ENCODE peak calls at places on chromosomes 16 and 17, in ten cellular contexts. M, K, P, F, Z, X, W, Y, R and Q are unnamed samples.

GRCh38 chr17:4901648-4902344 is 1.1 kb downstream of the CHRNE start:
- DNase-seq in M (no peak), K (no peak), P (no peak), F (no peak), Z (no peak), X (no peak), W (no peak), Y (no peak), R (peak), Q (no peak)

GRCh38 chr16:76268824-76269223 is 8.4 kb upstream of the CNTNAP4 start:
- DNase-seq in M (no peak), K (no peak), P (no peak), F (peak), Z (no peak), X (peak), W (no peak), Y (no peak), R (no peak), Q (no peak)

GRCh38 chr17:8532021-8532420 is 96.3 kb downstream of the NDEL1 start:
- DNase-seq in M (no peak), K (no peak), P (no peak), F (no peak), Z (no peak), X (no peak), W (no peak), Y (peak), R (no peak), Q (peak)

GRCh38 chr16:51392651-51393187 is 241.6 kb upstream of the SALL1 start:
- DNase-seq in M (no peak), K (peak), P (no peak), F (peak), Z (no peak), X (no peak), W (no peak), Y (peak), R (no peak), Q (no peak)

GRCh38 chr16:8832383-8833100 is 34.9 kb downstream of the PMM2 start:
- DNase-seq in M (no peak), K (peak), P (no peak), F (no peak), Z (no peak), X (no peak), W (no peak), Y (no peak), R (no peak), Q (no peak)

GRCh38 chr17:33228548-33228947 is 64.5 kb downstream of the ASIC2 start:
- DNase-seq in M (no peak), K (no peak), P (no peak), F (no peak), Z (no peak), X (no peak), W (no peak), Y (no peak), R (no peak), Q (peak)

GRCh38 chr16:53816211-53816610 is 112.3 kb downstream of the FTO start:
- DNase-seq in M (no peak), K (no peak), P (no peak), F (peak), Z (no peak), X (no peak), W (no peak), Y (peak), R (no peak), Q (no peak)

GRCh38 chr17:38338535-38338934 is 5.2 kb downstream of the GPR179 start:
- DNase-seq in M (no peak), K (no peak), P (no peak), F (no peak), Z (no peak), X (no peak), W (no peak), Y (no peak), R (no peak), Q (no peak)

GRCh38 chr16:81521141-81521626 is 76.6 kb downstream of the CMIP start:
- DNase-seq in M (no peak), K (no peak), P (no peak), F (no peak), Z (no peak), X (peak), W (peak), Y (no peak), R (peak), Q (no peak)

GRCh38 chr17:63675607-63676539 is 24.1 kb downstream of the LIMD2 start:
- DNase-seq in M (peak), K (no peak), P (peak), F (peak), Z (no peak), X (no peak), W (no peak), Y (peak), R (no peak), Q (peak)

GRCh38 chr17:79836952-79837887 is 2.0 kb downstream of the CBX4 start:
- DNase-seq in M (peak), K (peak), P (peak), F (peak), Z (no peak), X (peak), W (peak), Y (peak), R (peak), Q (peak)

GRCh38 chr17:68260051-68260762 is 12.4 kb downstream of the AMZ2 start:
- DNase-seq in M (no peak), K (no peak), P (peak), F (no peak), Z (no peak), X (no peak), W (no peak), Y (no peak), R (no peak), Q (no peak)

GRCh38 chr17:42276609-42277341 is 584 bp upstream of the STAT5B start:
- DNase-seq in M (peak), K (peak), P (peak), F (peak), Z (no peak), X (no peak), W (no peak), Y (peak), R (no peak), Q (no peak)

GRCh38 chr17:11309033-11309432 is 68.0 kb downstream of the SHISA6 start:
- DNase-seq in M (no peak), K (no peak), P (no peak), F (no peak), Z (no peak), X (no peak), W (no peak), Y (no peak), R (no peak), Q (no peak)

GRCh38 chr17:42720996-42721583 is 23.8 kb downstream of the EZH1 start:
- DNase-seq in M (no peak), K (no peak), P (peak), F (peak), Z (no peak), X (peak), W (peak), Y (peak), R (no peak), Q (no peak)

GRCh38 chr17:9080983-9081382 is 59.7 kb downstream of the NTN1 start:
- DNase-seq in M (no peak), K (no peak), P (no peak), F (no peak), Z (no peak), X (no peak), W (no peak), Y (no peak), R (no peak), Q (no peak)

GRCh38 chr16:15972046-15972868 is 22.8 kb downstream of the ABCC1 start:
- DNase-seq in M (no peak), K (no peak), P (no peak), F (no peak), Z (no peak), X (no peak), W (no peak), Y (peak), R (no peak), Q (no peak)

GRCh38 chr17:80485846-80486245 is 9.4 kb upstream of the NPTX1 start:
- DNase-seq in M (no peak), K (no peak), P (no peak), F (no peak), Z (no peak), X (peak), W (peak), Y (no peak), R (no peak), Q (no peak)

GRCh38 chr17:39576187-39576586 is 31.5 kb downstream of the NEUROD2 start:
- DNase-seq in M (no peak), K (no peak), P (no peak), F (no peak), Z (no peak), X (peak), W (peak), Y (no peak), R (no peak), Q (no peak)

GRCh38 chr17:78258323-78259229 is 27.1 kb downstream of the TMEM235 start:
- DNase-seq in M (peak), K (peak), P (no peak), F (no peak), Z (no peak), X (peak), W (peak), Y (peak), R (peak), Q (no peak)

GRCh38 chr17:77449908-77450741 is 309.4 kb downstream of the SEC14L1 start:
- DNase-seq in M (no peak), K (no peak), P (no peak), F (peak), Z (no peak), X (peak), W (peak), Y (peak), R (no peak), Q (no peak)

GRCh38 chr16:18950469-18951185 is 24.4 kb upstream of the SMG1 start:
- DNase-seq in M (no peak), K (no peak), P (no peak), F (no peak), Z (no peak), X (no peak), W (no peak), Y (peak), R (no peak), Q (no peak)

GRCh38 chr17:1640329-1641064 is 5.0 kb downstream of the SCARF1 start:
- DNase-seq in M (no peak), K (no peak), P (no peak), F (no peak), Z (no peak), X (no peak), W (no peak), Y (no peak), R (no peak), Q (no peak)

GRCh38 chr17:15963670-15964110 is 18.8 kb downstream of the ADORA2B start:
- DNase-seq in M (no peak), K (no peak), P (no peak), F (peak), Z (peak), X (no peak), W (no peak), Y (peak), R (no peak), Q (no peak)

GRCh38 chr17:34503804-34504203 is 75.6 kb upstream of the TMEM132E start:
- DNase-seq in M (no peak), K (no peak), P (no peak), F (no peak), Z (no peak), X (peak), W (no peak), Y (no peak), R (no peak), Q (no peak)

GRCh38 chr17:28468781-28469180 is 4.7 kb upstream of the SLC13A2 start:
- DNase-seq in M (no peak), K (no peak), P (no peak), F (no peak), Z (no peak), X (peak), W (no peak), Y (no peak), R (no peak), Q (no peak)

GRCh38 chr17:38921756-38922411 is 3.5 kb upstream of the LASP1NB start:
- DNase-seq in M (no peak), K (peak), P (no peak), F (no peak), Z (no peak), X (no peak), W (no peak), Y (no peak), R (no peak), Q (no peak)

GRCh38 chr17:61704935-61705449 is 114.0 kb upstream of the NACA2 start:
- DNase-seq in M (no peak), K (no peak), P (no peak), F (no peak), Z (no peak), X (no peak), W (no peak), Y (no peak), R (no peak), Q (no peak)

GRCh38 chr17:22517716-22518115 is 825.4 kb downstream of the KCNJ18 start:
- DNase-seq in M (no peak), K (peak), P (no peak), F (no peak), Z (no peak), X (no peak), W (no peak), Y (no peak), R (no peak), Q (peak)

GRCh38 chr17:42120161-42121065 is 754 bp downstream of the KAT2A start:
- DNase-seq in M (no peak), K (no peak), P (no peak), F (no peak), Z (no peak), X (peak), W (peak), Y (no peak), R (no peak), Q (no peak)

GRCh38 chr17:73785466-73785865 is 141.2 kb upstream of the SDK2 start:
- DNase-seq in M (no peak), K (peak), P (no peak), F (no peak), Z (no peak), X (no peak), W (no peak), Y (no peak), R (no peak), Q (no peak)

GRCh38 chr17:74677558-74678466 is 34.9 kb downstream of the CD300LF start:
- DNase-seq in M (peak), K (peak), P (no peak), F (no peak), Z (no peak), X (no peak), W (no peak), Y (peak), R (no peak), Q (no peak)

GRCh38 chr17:65278050-65278819 is 141.1 kb downstream of the RGS9 start:
- DNase-seq in M (peak), K (peak), P (no peak), F (peak), Z (no peak), X (peak), W (peak), Y (peak), R (no peak), Q (peak)

GRCh38 chr17:61753696-61754095 is 109.6 kb downstream of the BRIP1 start:
- DNase-seq in M (no peak), K (no peak), P (no peak), F (no peak), Z (no peak), X (no peak), W (no peak), Y (no peak), R (no peak), Q (no peak)

GRCh38 chr17:58352843-58353719 is 1.1 kb upstream of the SUPT4H1 start:
- DNase-seq in M (no peak), K (no peak), P (no peak), F (no peak), Z (no peak), X (peak), W (peak), Y (peak), R (peak), Q (no peak)

GRCh38 chr17:16976686-16977550 is 5.0 kb upstream of the TNFRSF13B start:
- DNase-seq in M (no peak), K (peak), P (no peak), F (no peak), Z (no peak), X (peak), W (no peak), Y (no peak), R (no peak), Q (no peak)

GRCh38 chr16:62201911-62202310 is 165.7 kb upstream of the CDH8 start:
- DNase-seq in M (no peak), K (no peak), P (no peak), F (no peak), Z (no peak), X (peak), W (no peak), Y (no peak), R (no peak), Q (no peak)

GRCh38 chr16:88921603-88921995 is 55.1 kb upstream of the PABPN1L start:
- DNase-seq in M (no peak), K (no peak), P (no peak), F (no peak), Z (no peak), X (no peak), W (no peak), Y (no peak), R (no peak), Q (no peak)

GRCh38 chr17:11948791-11949190 is 48.5 kb downstream of the ZNF18 start:
- DNase-seq in M (peak), K (no peak), P (no peak), F (peak), Z (no peak), X (no peak), W (no peak), Y (peak), R (no peak), Q (peak)

GRCh38 chr16:23235176-23235575 is 52.6 kb downstream of the SCNN1G start:
- DNase-seq in M (no peak), K (peak), P (no peak), F (no peak), Z (no peak), X (no peak), W (no peak), Y (no peak), R (no peak), Q (no peak)
- TF ChIP-seq CTCF in M (no peak), K (no peak), P (no peak), F (no peak), Z (no peak), X (no peak), W (no peak), Y (no peak), R (no peak), Q (no peak)

GRCh38 chr16:10940501-10941079 is 1.7 kb downstream of the DEXI start:
- DNase-seq in M (no peak), K (no peak), P (no peak), F (no peak), Z (no peak), X (peak), W (peak), Y (no peak), R (no peak), Q (no peak)
- H3K4me3 ChIP-seq in M (peak), K (peak), P (peak), F (peak), Z (peak), X (peak), W (peak), Y (peak), R (peak), Q (peak)

GRCh38 chr16:13938480-13938879 is 18.5 kb downstream of the ERCC4 start:
- DNase-seq in M (no peak), K (no peak), P (no peak), F (no peak), Z (no peak), X (no peak), W (no peak), Y (no peak), R (no peak), Q (no peak)

GRCh38 chr16:13931845-13932244 is 11.9 kb downstream of the ERCC4 start:
- DNase-seq in M (no peak), K (no peak), P (no peak), F (no peak), Z (no peak), X (no peak), W (no peak), Y (no peak), R (no peak), Q (no peak)

GRCh38 chr16:13936596-13937081 is 16.7 kb downstream of the ERCC4 start:
- DNase-seq in M (no peak), K (no peak), P (no peak), F (peak), Z (no peak), X (no peak), W (no peak), Y (peak), R (no peak), Q (no peak)

GRCh38 chr16:13937411-13937810 is 17.5 kb downstream of the ERCC4 start:
- DNase-seq in M (no peak), K (no peak), P (no peak), F (no peak), Z (no peak), X (no peak), W (no peak), Y (no peak), R (no peak), Q (no peak)

DNA sequence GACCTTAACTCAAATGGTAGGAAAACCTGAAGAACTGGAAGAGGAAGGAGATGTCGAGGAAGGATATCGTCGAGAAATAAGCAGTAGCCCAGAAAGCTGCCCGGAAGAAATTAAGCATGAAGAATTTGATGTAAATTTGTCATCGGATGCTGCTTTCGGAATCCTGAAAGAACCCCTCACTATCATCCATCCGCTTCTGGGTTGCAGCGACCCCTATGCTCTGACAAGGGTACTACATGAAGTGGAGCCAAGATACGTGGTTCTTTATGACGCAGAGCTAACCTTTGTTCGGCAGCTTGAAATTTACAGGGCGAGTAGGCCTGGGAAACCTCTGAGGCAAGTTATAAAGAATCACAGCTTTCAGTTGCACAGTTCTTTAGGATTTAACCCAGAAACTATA is 15.5 kb downstream of the ERCC4 start:
- DNase-seq in M (no peak), K (no peak), P (no peak), F (no peak), Z (no peak), X (no peak), W (peak), Y (no peak), R (no peak), Q (no peak)
- TF ChIP-seq CTCF in M (no peak), K (no peak), P (peak), F (peak), Z (peak), X (peak), W (peak), Y (peak), R (peak), Q (peak)

GRCh38 chr16:73063284-73063733 is 15.4 kb upstream of the ZFHX3 start:
- DNase-seq in M (no peak), K (peak), P (no peak), F (no peak), Z (no peak), X (no peak), W (no peak), Y (no peak), R (no peak), Q (no peak)

GRCh38 chr16:73064996-73065349 is 17.0 kb upstream of the ZFHX3 start:
- DNase-seq in M (no peak), K (no peak), P (no peak), F (no peak), Z (no peak), X (no peak), W (no peak), Y (no peak), R (no peak), Q (no peak)

GRCh38 chr16:73064227-73064995 is 16.5 kb upstream of the ZFHX3 start:
- DNase-seq in M (no peak), K (no peak), P (no peak), F (peak), Z (no peak), X (no peak), W (no peak), Y (no peak), R (no peak), Q (no peak)

GRCh38 chr16:73062640-73063283 is 14.8 kb upstream of the ZFHX3 start:
- DNase-seq in M (no peak), K (peak), P (no peak), F (no peak), Z (no peak), X (no peak), W (no peak), Y (no peak), R (no peak), Q (no peak)

GRCh38 chr16:73063854-73064226 is 15.9 kb upstream of the ZFHX3 start:
- DNase-seq in M (no peak), K (no peak), P (no peak), F (no peak), Z (no peak), X (no peak), W (no peak), Y (no peak), R (no peak), Q (no peak)
- H3K4me3 ChIP-seq in M (no peak), K (no peak), P (no peak), F (peak), Z (peak), X (no peak), W (no peak), Y (no peak), R (no peak), Q (no peak)

GRCh38 chr16:27179500-27180072 is 23.7 kb upstream of the KDM8 start:
- DNase-seq in M (peak), K (peak), P (no peak), F (peak), Z (no peak), X (peak), W (peak), Y (peak), R (peak), Q (peak)
- TF ChIP-seq CTCF in M (peak), K (peak), P (peak), F (peak), Z (peak), X (peak), W (peak), Y (peak), R (peak), Q (peak)